ENCODE peak calls at places on chromosomes 12 and 14, in four cellular contexts. M, G, J and A are unnamed samples.

GRCh38 chr12:92509156-92509758 is 193.5 kb upstream of the PLEKHG7 start:
- DNase-seq in G (no peak), J (no peak), M (no peak), A (no peak)

GRCh38 chr12:6124411-6125151 is at the start of gene VWF:
- DNase-seq in J (no peak), G (no peak), M (peak; percentile 41), A (no peak)

GRCh38 chr12:24780969-24781368 is 167.9 kb downstream of the BCAT1 start:
- DNase-seq in J (peak; percentile 55), G (no peak), M (no peak), A (no peak)

GRCh38 chr14:65792208-65792905 is 379.8 kb downstream of the FUT8 start:
- DNase-seq in J (peak; percentile 48), M (no peak), G (peak; percentile 17), A (peak; percentile 12)

GRCh38 chr12:98821849-98822248 is 176.8 kb downstream of the APAF1 start:
- DNase-seq in G (no peak), M (no peak), J (no peak), A (no peak)

GRCh38 chr12:30026621-30027234 is 243.0 kb upstream of the TMTC1 start:
- DNase-seq in G (no peak), J (peak; percentile 76), M (no peak), A (no peak)

GRCh38 chr14:72876021-72876709 is 17.7 kb downstream of the DPF3 start:
- DNase-seq in J (no peak), G (no peak), M (no peak), A (no peak)

GRCh38 chr14:49972199-49972671 is 79.4 kb downstream of the ARF6 start:
- DNase-seq in M (no peak), J (peak; percentile 92), G (no peak), A (no peak)

GRCh38 chr12:90515199-90516175 is 439.5 kb downstream of the CCER1 start:
- DNase-seq in J (peak; percentile 64), M (no peak), G (no peak), A (no peak)

GRCh38 chr12:30624009-30624408 is 71.7 kb downstream of the IPO8 start:
- DNase-seq in G (no peak), M (no peak), J (no peak), A (no peak)

GRCh38 chr12:29226621-29227020 is 77.5 kb downstream of the FAR2 start:
- DNase-seq in J (peak; percentile 46), G (no peak), M (no peak), A (no peak)

GRCh38 chr14:23485311-23485710 is 15.8 kb downstream of the NGDN start:
- DNase-seq in J (no peak), M (no peak), G (no peak), A (no peak)

GRCh38 chr14:89013098-89013504 is 188.7 kb downstream of the TTC8 start:
- DNase-seq in M (no peak), J (peak; percentile 49), G (peak; percentile 60), A (peak; percentile 69)

GRCh38 chr12:13661005-13661887 is 320.2 kb downstream of the GRIN2B start:
- DNase-seq in M (peak; percentile 43), G (peak; percentile 36), J (peak; percentile 52), A (peak; percentile 62)

GRCh38 chr14:53881161-53881846 is 75.3 kb downstream of the BMP4 start:
- DNase-seq in G (no peak), M (no peak), J (no peak), A (no peak)

GRCh38 chr14:64628940-64629403 is 75.3 kb upstream of the PLEKHG3 start:
- DNase-seq in J (peak; percentile 94), G (peak; percentile 83), M (no peak), A (no peak)

GRCh38 chr12:79883216-79883615 is 51.7 kb downstream of the PPP1R12A start:
- DNase-seq in J (no peak), M (no peak), G (no peak), A (no peak)

GRCh38 chr12:32983332-32983731 is 86.8 kb upstream of the PKP2 start:
- DNase-seq in G (no peak), M (no peak), J (no peak), A (no peak)

GRCh38 chr14:33062881-33063280 is 124.2 kb downstream of the NPAS3 start:
- DNase-seq in M (no peak), J (peak; percentile 12), G (no peak), A (no peak)

DNA sequence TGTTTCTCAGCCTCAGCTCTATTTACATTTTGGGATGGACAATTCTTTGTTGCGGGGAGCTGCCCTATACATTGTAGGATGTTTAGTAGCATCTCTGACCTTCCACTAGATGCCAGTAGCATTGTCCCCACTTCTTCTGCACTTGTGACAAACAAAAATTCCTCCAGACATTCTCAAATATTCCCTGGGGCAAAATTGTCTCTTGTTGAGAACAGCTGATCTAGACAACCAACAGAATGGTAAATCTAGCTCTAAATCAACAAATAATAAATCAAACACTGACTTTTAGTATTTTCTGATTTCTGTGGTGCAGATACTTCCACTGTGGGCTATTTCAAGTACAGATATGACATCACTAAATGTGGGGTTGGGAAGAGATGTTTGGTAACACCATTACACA is 60.7 kb downstream of the MSRB3 start:
- DNase-seq in G (no peak), J (no peak), M (no peak), A (no peak)
- TF ChIP-seq CTCF in G (no peak), J (no peak), M (no peak), A (no peak)

GRCh38 chr14:38751459-38751858 is 351.6 kb downstream of the SEC23A start:
- DNase-seq in M (no peak), G (no peak), J (no peak), A (no peak)

GRCh38 chr14:38755036-38755435 is 348.0 kb downstream of the SEC23A start:
- DNase-seq in J (no peak), G (no peak), M (no peak), A (no peak)

GRCh38 chr14:38749936-38750335 is 353.1 kb downstream of the SEC23A start:
- DNase-seq in M (no peak), J (no peak), G (no peak), A (no peak)

GRCh38 chr14:38758661-38759060 is 344.4 kb downstream of the SEC23A start:
- DNase-seq in J (no peak), M (no peak), G (no peak), A (no peak)

GRCh38 chr14:38752750-38753149 is 350.3 kb downstream of the SEC23A start:
- DNase-seq in G (no peak), M (no peak), J (no peak), A (no peak)
- TF ChIP-seq CTCF in G (no peak), M (no peak), J (no peak), A (no peak)

GRCh38 chr12:121839106-121839992 is 19.3 kb downstream of the HPD start:
- DNase-seq in M (peak; percentile 100), G (peak; percentile 96), J (peak; percentile 99), A (peak; percentile 100)
- TF ChIP-seq CTCF in M (peak; percentile 18), G (no peak), J (peak; percentile 42), A (no peak)

DNA sequence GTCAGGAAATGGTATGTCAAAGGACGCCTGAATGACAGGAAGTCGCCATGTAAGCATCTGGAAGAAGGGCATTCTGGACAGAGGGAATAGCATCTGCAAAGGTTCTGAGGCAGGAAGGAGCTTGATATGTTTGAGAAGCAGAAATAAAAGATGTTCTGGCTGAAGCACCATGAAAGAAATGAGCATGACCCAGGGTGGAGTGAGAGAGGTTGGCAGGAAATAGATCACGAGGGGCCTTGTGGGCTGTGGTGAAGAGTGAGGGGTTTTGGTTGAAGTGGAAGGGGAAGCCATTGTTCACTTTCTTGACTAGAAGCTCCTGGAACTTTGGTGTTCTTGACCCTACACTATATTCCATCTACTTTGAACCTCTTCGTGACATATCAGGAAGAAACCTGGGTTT is 99.4 kb upstream of the PARP11 start:
- DNase-seq in J (no peak), G (no peak), M (no peak), A (no peak)
- TF ChIP-seq CTCF in J (no peak), G (no peak), M (no peak), A (no peak)

DNA sequence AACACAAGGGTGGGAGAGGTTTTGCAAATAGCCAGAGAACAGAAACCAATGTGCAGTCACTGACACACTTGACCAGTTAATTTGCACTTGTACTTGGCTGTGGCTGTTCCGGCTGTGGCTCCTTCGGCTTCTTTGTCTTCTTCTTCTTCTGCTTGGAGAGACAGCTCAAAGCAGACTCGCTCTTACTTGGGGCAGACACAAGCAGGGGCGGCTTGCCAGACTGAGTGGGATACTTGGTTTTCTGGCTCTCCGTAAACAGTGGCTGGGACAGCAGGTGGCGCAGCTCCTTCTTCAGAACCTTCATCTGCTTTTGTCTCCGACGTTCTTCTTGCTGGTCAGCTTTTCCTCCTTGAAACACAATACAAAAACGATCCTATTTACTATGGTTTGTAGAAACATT is 25.0 kb downstream of the OTUB2 start:
- DNase-seq in G (no peak), J (peak; percentile 68), M (no peak), A (peak; percentile 38)
- TF ChIP-seq CTCF in G (peak; percentile 46), J (peak; percentile 33), M (peak; percentile 32), A (peak; percentile 26)

GRCh38 chr12:53097564-53098353 is at the start of gene IGFBP6:
- DNase-seq in J (peak; percentile 89), M (peak; percentile 92), G (peak; percentile 65), A (peak; percentile 56)
- TF ChIP-seq CTCF in J (no peak), M (no peak), G (no peak), A (no peak)

DNA sequence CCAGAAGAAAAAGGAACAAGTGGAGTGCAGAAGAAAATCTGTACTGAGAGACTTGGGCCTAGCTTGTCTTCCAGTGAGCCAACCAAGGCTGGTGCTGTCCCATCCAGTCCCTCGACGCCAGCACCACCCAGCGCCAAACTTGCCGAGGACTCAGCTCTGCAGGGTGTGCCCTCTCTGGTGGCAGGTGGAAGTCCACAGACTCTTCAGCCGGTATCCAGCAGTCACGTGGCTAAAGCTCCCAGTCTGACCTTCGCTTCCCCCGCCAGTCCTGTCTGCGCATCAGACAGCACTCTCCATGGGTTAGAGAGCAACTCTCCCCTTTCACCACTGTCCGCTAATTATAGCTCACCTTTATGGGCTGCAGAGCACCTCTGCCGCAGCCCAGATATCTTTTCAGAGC is 15.6 kb downstream of the CIPC start:
- DNase-seq in G (no peak), M (peak; percentile 55), J (no peak), A (no peak)
- TF ChIP-seq CTCF in G (no peak), M (peak; percentile 8), J (no peak), A (no peak)